ENCODE peak calls at places on chromosomes 12 and 14, in six cellular contexts. One of them, this sample, is unnamed.

GRCh38 chr14:75562048-75562447 is 16.4 kb upstream of the FLVCR2 start:
- DNase-seq in cardiac fibroblast: no peak
- DNase-seq in LoVo: no peak
- DNase-seq in activated CD4-positive, alpha-beta memory T cell treated with anti-CD3 and anti-CD28 coated beads for 36 hours: peak; percentile 90
- DNase-seq in PC-3: peak; percentile 9
- DNase-seq in Peyer's patch: no peak
- DNase-seq in this sample: no peak

GRCh38 chr12:54579696-54580333 is 8.6 kb downstream of the PPP1R1A start:
- DNase-seq in cardiac fibroblast: peak; percentile 80
- DNase-seq in LoVo: peak; percentile 81
- DNase-seq in activated CD4-positive, alpha-beta memory T cell treated with anti-CD3 and anti-CD28 coated beads for 36 hours: peak; percentile 90
- DNase-seq in PC-3: peak; percentile 89
- DNase-seq in Peyer's patch: peak; percentile 88
- DNase-seq in this sample: peak; percentile 74

GRCh38 chr12:67274186-67274585 is 5.0 kb downstream of the CAND1 start:
- DNase-seq in cardiac fibroblast: no peak
- DNase-seq in LoVo: no peak
- DNase-seq in activated CD4-positive, alpha-beta memory T cell treated with anti-CD3 and anti-CD28 coated beads for 36 hours: no peak
- DNase-seq in PC-3: no peak
- DNase-seq in Peyer's patch: no peak
- DNase-seq in this sample: no peak

GRCh38 chr14:99748529-99748928 is 44.7 kb upstream of the EML1 start:
- DNase-seq in cardiac fibroblast: no peak
- DNase-seq in LoVo: no peak
- DNase-seq in activated CD4-positive, alpha-beta memory T cell treated with anti-CD3 and anti-CD28 coated beads for 36 hours: no peak
- DNase-seq in PC-3: no peak
- DNase-seq in Peyer's patch: no peak
- DNase-seq in this sample: no peak

GRCh38 chr12:109888179-109889020 is 8.1 kb upstream of the GLTP start:
- DNase-seq in cardiac fibroblast: peak; percentile 76
- DNase-seq in LoVo: peak; percentile 46
- DNase-seq in activated CD4-positive, alpha-beta memory T cell treated with anti-CD3 and anti-CD28 coated beads for 36 hours: peak; percentile 66
- DNase-seq in PC-3: peak; percentile 90
- DNase-seq in Peyer's patch: no peak
- DNase-seq in this sample: peak; percentile 96

GRCh38 chr12:47740536-47741339 is 15.4 kb upstream of the ENDOU start:
- DNase-seq in cardiac fibroblast: no peak
- DNase-seq in LoVo: no peak
- DNase-seq in activated CD4-positive, alpha-beta memory T cell treated with anti-CD3 and anti-CD28 coated beads for 36 hours: no peak
- DNase-seq in PC-3: no peak
- DNase-seq in Peyer's patch: no peak
- DNase-seq in this sample: no peak

GRCh38 chr14:57835751-57836150 is 30.1 kb downstream of the SLC35F4 start:
- DNase-seq in cardiac fibroblast: peak; percentile 39
- DNase-seq in LoVo: no peak
- DNase-seq in activated CD4-positive, alpha-beta memory T cell treated with anti-CD3 and anti-CD28 coated beads for 36 hours: no peak
- DNase-seq in PC-3: no peak
- DNase-seq in Peyer's patch: no peak
- DNase-seq in this sample: no peak

GRCh38 chr14:48937796-48938195 is 648.4 kb downstream of the RPS29 start:
- DNase-seq in cardiac fibroblast: peak; percentile 25
- DNase-seq in LoVo: no peak
- DNase-seq in activated CD4-positive, alpha-beta memory T cell treated with anti-CD3 and anti-CD28 coated beads for 36 hours: no peak
- DNase-seq in PC-3: no peak
- DNase-seq in Peyer's patch: no peak
- DNase-seq in this sample: no peak

GRCh38 chr12:115209230-115209629 is 525.3 kb upstream of the TBX3 start:
- DNase-seq in cardiac fibroblast: no peak
- DNase-seq in LoVo: no peak
- DNase-seq in activated CD4-positive, alpha-beta memory T cell treated with anti-CD3 and anti-CD28 coated beads for 36 hours: no peak
- DNase-seq in PC-3: no peak
- DNase-seq in Peyer's patch: no peak
- DNase-seq in this sample: no peak

GRCh38 chr12:24302708-24303107 is 353.2 kb upstream of the SOX5 start:
- DNase-seq in cardiac fibroblast: no peak
- DNase-seq in LoVo: no peak
- DNase-seq in activated CD4-positive, alpha-beta memory T cell treated with anti-CD3 and anti-CD28 coated beads for 36 hours: no peak
- DNase-seq in PC-3: no peak
- DNase-seq in Peyer's patch: no peak
- DNase-seq in this sample: no peak

GRCh38 chr12:113647048-113647447 is 175.4 kb upstream of the LHX5 start:
- DNase-seq in cardiac fibroblast: no peak
- DNase-seq in LoVo: no peak
- DNase-seq in activated CD4-positive, alpha-beta memory T cell treated with anti-CD3 and anti-CD28 coated beads for 36 hours: peak; percentile 16
- DNase-seq in PC-3: no peak
- DNase-seq in Peyer's patch: no peak
- DNase-seq in this sample: no peak

GRCh38 chr12:54214553-54215374 is 26.0 kb upstream of the SMUG1 start:
- DNase-seq in cardiac fibroblast: peak; percentile 92
- DNase-seq in LoVo: peak; percentile 98
- DNase-seq in activated CD4-positive, alpha-beta memory T cell treated with anti-CD3 and anti-CD28 coated beads for 36 hours: peak; percentile 94
- DNase-seq in PC-3: peak; percentile 90
- DNase-seq in Peyer's patch: peak; percentile 85
- DNase-seq in this sample: peak; percentile 95

GRCh38 chr12:14691560-14691959 is 4.8 kb downstream of the GUCY2C start:
- DNase-seq in cardiac fibroblast: no peak
- DNase-seq in LoVo: no peak
- DNase-seq in activated CD4-positive, alpha-beta memory T cell treated with anti-CD3 and anti-CD28 coated beads for 36 hours: no peak
- DNase-seq in PC-3: no peak
- DNase-seq in Peyer's patch: no peak
- DNase-seq in this sample: peak; percentile 12

GRCh38 chr14:24941719-24942118 is 108.2 kb downstream of the STXBP6 start:
- DNase-seq in cardiac fibroblast: no peak
- DNase-seq in LoVo: no peak
- DNase-seq in activated CD4-positive, alpha-beta memory T cell treated with anti-CD3 and anti-CD28 coated beads for 36 hours: no peak
- DNase-seq in PC-3: no peak
- DNase-seq in Peyer's patch: no peak
- DNase-seq in this sample: no peak

GRCh38 chr12:6267007-6267721 is 43.3 kb upstream of the PLEKHG6 start:
- DNase-seq in cardiac fibroblast: peak; percentile 44
- DNase-seq in LoVo: no peak
- DNase-seq in activated CD4-positive, alpha-beta memory T cell treated with anti-CD3 and anti-CD28 coated beads for 36 hours: peak; percentile 87
- DNase-seq in PC-3: peak; percentile 22
- DNase-seq in Peyer's patch: peak; percentile 30
- DNase-seq in this sample: no peak

GRCh38 chr12:62581288-62582064 is 114.8 kb downstream of the MON2 start:
- DNase-seq in cardiac fibroblast: peak; percentile 82
- DNase-seq in LoVo: peak; percentile 71
- DNase-seq in activated CD4-positive, alpha-beta memory T cell treated with anti-CD3 and anti-CD28 coated beads for 36 hours: no peak
- DNase-seq in PC-3: peak; percentile 65
- DNase-seq in Peyer's patch: no peak
- DNase-seq in this sample: peak; percentile 80

GRCh38 chr14:101111620-101112290 is 208.2 kb upstream of the RTL1 start:
- DNase-seq in cardiac fibroblast: no peak
- DNase-seq in LoVo: no peak
- DNase-seq in activated CD4-positive, alpha-beta memory T cell treated with anti-CD3 and anti-CD28 coated beads for 36 hours: no peak
- DNase-seq in PC-3: no peak
- DNase-seq in Peyer's patch: no peak
- DNase-seq in this sample: no peak

GRCh38 chr12:108696111-108696995 is 35.0 kb downstream of the CORO1C start:
- DNase-seq in cardiac fibroblast: peak; percentile 98
- DNase-seq in LoVo: peak; percentile 11
- DNase-seq in activated CD4-positive, alpha-beta memory T cell treated with anti-CD3 and anti-CD28 coated beads for 36 hours: peak; percentile 47
- DNase-seq in PC-3: peak; percentile 96
- DNase-seq in Peyer's patch: no peak
- DNase-seq in this sample: peak; percentile 34

GRCh38 chr12:17278946-17279345 is 673.0 kb upstream of the LMO3 start:
- DNase-seq in cardiac fibroblast: no peak
- DNase-seq in LoVo: no peak
- DNase-seq in activated CD4-positive, alpha-beta memory T cell treated with anti-CD3 and anti-CD28 coated beads for 36 hours: no peak
- DNase-seq in PC-3: peak; percentile 39
- DNase-seq in Peyer's patch: no peak
- DNase-seq in this sample: peak; percentile 26

GRCh38 chr12:1606021-1606622 is 11.7 kb upstream of the FBXL14 start:
- DNase-seq in cardiac fibroblast: peak; percentile 94
- DNase-seq in LoVo: peak; percentile 99
- DNase-seq in activated CD4-positive, alpha-beta memory T cell treated with anti-CD3 and anti-CD28 coated beads for 36 hours: peak; percentile 86
- DNase-seq in PC-3: peak; percentile 92
- DNase-seq in Peyer's patch: peak; percentile 87
- DNase-seq in this sample: peak; percentile 89

GRCh38 chr14:73606271-73606670 is 6.0 kb upstream of the ACOT6 start:
- DNase-seq in cardiac fibroblast: no peak
- DNase-seq in LoVo: no peak
- DNase-seq in activated CD4-positive, alpha-beta memory T cell treated with anti-CD3 and anti-CD28 coated beads for 36 hours: no peak
- DNase-seq in PC-3: no peak
- DNase-seq in Peyer's patch: no peak
- DNase-seq in this sample: no peak

GRCh38 chr12:96190403-96191170 is 3.6 kb upstream of the ELK3 start:
- DNase-seq in cardiac fibroblast: peak; percentile 39
- DNase-seq in LoVo: no peak
- DNase-seq in activated CD4-positive, alpha-beta memory T cell treated with anti-CD3 and anti-CD28 coated beads for 36 hours: no peak
- DNase-seq in PC-3: peak; percentile 22
- DNase-seq in Peyer's patch: no peak
- DNase-seq in this sample: peak; percentile 34

GRCh38 chr12:46677749-46678148 is 148.0 kb downstream of the SLC38A4 start:
- DNase-seq in cardiac fibroblast: peak; percentile 73
- DNase-seq in LoVo: no peak
- DNase-seq in activated CD4-positive, alpha-beta memory T cell treated with anti-CD3 and anti-CD28 coated beads for 36 hours: no peak
- DNase-seq in PC-3: peak; percentile 68
- DNase-seq in Peyer's patch: no peak
- DNase-seq in this sample: peak; percentile 73

GRCh38 chr14:87898301-87898700 is 94.7 kb downstream of the GALC start:
- DNase-seq in cardiac fibroblast: no peak
- DNase-seq in LoVo: no peak
- DNase-seq in activated CD4-positive, alpha-beta memory T cell treated with anti-CD3 and anti-CD28 coated beads for 36 hours: no peak
- DNase-seq in PC-3: no peak
- DNase-seq in Peyer's patch: no peak
- DNase-seq in this sample: no peak

GRCh38 chr14:94801225-94801624 is 31.3 kb upstream of the GSC start:
- DNase-seq in cardiac fibroblast: no peak
- DNase-seq in LoVo: no peak
- DNase-seq in activated CD4-positive, alpha-beta memory T cell treated with anti-CD3 and anti-CD28 coated beads for 36 hours: no peak
- DNase-seq in PC-3: no peak
- DNase-seq in Peyer's patch: no peak
- DNase-seq in this sample: no peak

GRCh38 chr14:92153581-92153980 is 31.8 kb downstream of the CPSF2 start:
- DNase-seq in cardiac fibroblast: no peak
- DNase-seq in LoVo: no peak
- DNase-seq in activated CD4-positive, alpha-beta memory T cell treated with anti-CD3 and anti-CD28 coated beads for 36 hours: no peak
- DNase-seq in PC-3: no peak
- DNase-seq in Peyer's patch: no peak
- DNase-seq in this sample: no peak

GRCh38 chr12:86261142-86261541 is 5.0 kb upstream of the MGAT4C start:
- DNase-seq in cardiac fibroblast: peak; percentile 11
- DNase-seq in LoVo: no peak
- DNase-seq in activated CD4-positive, alpha-beta memory T cell treated with anti-CD3 and anti-CD28 coated beads for 36 hours: no peak
- DNase-seq in PC-3: peak; percentile 24
- DNase-seq in Peyer's patch: no peak
- DNase-seq in this sample: no peak

GRCh38 chr12:88237954-88238353 is 95.8 kb downstream of the TMTC3 start:
- DNase-seq in cardiac fibroblast: peak; percentile 27
- DNase-seq in LoVo: peak; percentile 24
- DNase-seq in activated CD4-positive, alpha-beta memory T cell treated with anti-CD3 and anti-CD28 coated beads for 36 hours: no peak
- DNase-seq in PC-3: peak; percentile 70
- DNase-seq in Peyer's patch: no peak
- DNase-seq in this sample: peak; percentile 86

GRCh38 chr12:188910-189621 is 24.9 kb downstream of the SLC6A12 start:
- DNase-seq in cardiac fibroblast: peak; percentile 63
- DNase-seq in LoVo: peak; percentile 48
- DNase-seq in activated CD4-positive, alpha-beta memory T cell treated with anti-CD3 and anti-CD28 coated beads for 36 hours: peak; percentile 61
- DNase-seq in PC-3: peak; percentile 59
- DNase-seq in Peyer's patch: peak; percentile 68
- DNase-seq in this sample: no peak

GRCh38 chr12:68078737-68079136 is 80.8 kb downstream of the IFNG start:
- DNase-seq in cardiac fibroblast: no peak
- DNase-seq in LoVo: no peak
- DNase-seq in activated CD4-positive, alpha-beta memory T cell treated with anti-CD3 and anti-CD28 coated beads for 36 hours: no peak
- DNase-seq in PC-3: no peak
- DNase-seq in Peyer's patch: no peak
- DNase-seq in this sample: no peak

GRCh38 chr12:49364989-49365388 is 2.3 kb upstream of the SPATS2 start:
- DNase-seq in cardiac fibroblast: peak; percentile 83
- DNase-seq in LoVo: no peak
- DNase-seq in activated CD4-positive, alpha-beta memory T cell treated with anti-CD3 and anti-CD28 coated beads for 36 hours: no peak
- DNase-seq in PC-3: peak; percentile 66
- DNase-seq in Peyer's patch: no peak
- DNase-seq in this sample: no peak

GRCh38 chr14:64756712-64757111 is 52.5 kb downstream of the PLEKHG3 start:
- DNase-seq in cardiac fibroblast: no peak
- DNase-seq in LoVo: no peak
- DNase-seq in activated CD4-positive, alpha-beta memory T cell treated with anti-CD3 and anti-CD28 coated beads for 36 hours: no peak
- DNase-seq in PC-3: no peak
- DNase-seq in Peyer's patch: no peak
- DNase-seq in this sample: no peak

GRCh38 chr12:94832780-94833760 is 170.4 kb downstream of the NDUFA12 start:
- DNase-seq in cardiac fibroblast: peak; percentile 35
- DNase-seq in LoVo: no peak
- DNase-seq in activated CD4-positive, alpha-beta memory T cell treated with anti-CD3 and anti-CD28 coated beads for 36 hours: no peak
- DNase-seq in PC-3: peak; percentile 7
- DNase-seq in Peyer's patch: no peak
- DNase-seq in this sample: no peak

GRCh38 chr12:1176191-1176590 is 185.2 kb downstream of the ERC1 start:
- DNase-seq in cardiac fibroblast: no peak
- DNase-seq in LoVo: no peak
- DNase-seq in activated CD4-positive, alpha-beta memory T cell treated with anti-CD3 and anti-CD28 coated beads for 36 hours: no peak
- DNase-seq in PC-3: no peak
- DNase-seq in Peyer's patch: no peak
- DNase-seq in this sample: no peak

GRCh38 chr14:77140937-77141591 is 527 bp downstream of the ZDHHC22 start:
- DNase-seq in cardiac fibroblast: peak; percentile 20
- DNase-seq in LoVo: peak; percentile 22
- DNase-seq in activated CD4-positive, alpha-beta memory T cell treated with anti-CD3 and anti-CD28 coated beads for 36 hours: no peak
- DNase-seq in PC-3: peak; percentile 49
- DNase-seq in Peyer's patch: no peak
- DNase-seq in this sample: no peak

GRCh38 chr12:43805149-43805856 is 814 bp downstream of the TWF1 start:
- DNase-seq in cardiac fibroblast: no peak
- DNase-seq in LoVo: no peak
- DNase-seq in activated CD4-positive, alpha-beta memory T cell treated with anti-CD3 and anti-CD28 coated beads for 36 hours: no peak
- DNase-seq in PC-3: no peak
- DNase-seq in Peyer's patch: no peak
- DNase-seq in this sample: peak; percentile 63

GRCh38 chr12:108798551-108799221 is 58.7 kb downstream of the SSH1 start:
- DNase-seq in cardiac fibroblast: peak; percentile 69
- DNase-seq in LoVo: no peak
- DNase-seq in activated CD4-positive, alpha-beta memory T cell treated with anti-CD3 and anti-CD28 coated beads for 36 hours: no peak
- DNase-seq in PC-3: no peak
- DNase-seq in Peyer's patch: no peak
- DNase-seq in this sample: no peak

GRCh38 chr12:96047621-96048211 is 12.3 kb upstream of the LTA4H start:
- DNase-seq in cardiac fibroblast: peak; percentile 61
- DNase-seq in LoVo: peak; percentile 79
- DNase-seq in activated CD4-positive, alpha-beta memory T cell treated with anti-CD3 and anti-CD28 coated beads for 36 hours: peak; percentile 36
- DNase-seq in PC-3: peak; percentile 97
- DNase-seq in Peyer's patch: no peak
- DNase-seq in this sample: no peak

This sample was measured in RKO.